ENCODE peak calls at places on chromosome 20, in five cellular contexts. O is mucosa of descending colon, D is epithelial cell of esophagus, J is heart left ventricle, V is activated T-cell treated with anti-CD3 and anti-CD28 coated beads for 48 hours. X is an unnamed sample.

GRCh38 chr20:56440346-56441007 is 27.9 kb upstream of the RTF2 start:
- DNase-seq in O (peak), D (no peak), J (no peak), V (peak), X (no peak)

GRCh38 chr20:45320948-45321595 is 13.0 kb upstream of the MATN4 start:
- DNase-seq in V (no peak), D (no peak), J (no peak), O (no peak), X (no peak)

GRCh38 chr20:49411221-49411925 is 71.1 kb downstream of the KCNB1 start:
- DNase-seq in J (no peak), O (no peak), V (no peak), D (no peak), X (no peak)

GRCh38 chr20:33650753-33651561 is 11.2 kb upstream of the C20orf144 start:
- DNase-seq in V (no peak), O (peak), D (peak), J (no peak), X (no peak)

GRCh38 chr20:20736303-20736702 is 23.9 kb upstream of the RALGAPA2 start:
- DNase-seq in O (no peak), J (no peak), V (no peak), D (no peak), X (no peak)

GRCh38 chr20:63652192-63652980 is 838 bp downstream of the STMN3 start:
- DNase-seq in J (no peak), D (no peak), V (no peak), O (no peak), X (no peak)

GRCh38 chr20:44166008-44166407 is 21.0 kb downstream of the JPH2 start:
- DNase-seq in J (no peak), O (no peak), D (peak), V (no peak), X (no peak)

GRCh38 chr20:44186674-44187053 is 324 bp downstream of the JPH2 start:
- DNase-seq in J (no peak), V (no peak), D (no peak), O (peak), X (no peak)

GRCh38 chr20:51660741-51661608 is 107.2 kb downstream of the ATP9A start:
- DNase-seq in V (no peak), J (no peak), D (peak), O (no peak), X (peak)

GRCh38 chr20:20271277-20271676 is 96.6 kb upstream of the INSM1 start:
- DNase-seq in O (no peak), J (no peak), D (no peak), V (no peak), X (no peak)

GRCh38 chr20:59291740-59292139 is 8.7 kb upstream of the EDN3 start:
- DNase-seq in V (no peak), D (peak), J (no peak), O (peak), X (no peak)

GRCh38 chr20:49446808-49447207 is 35.7 kb downstream of the KCNB1 start:
- DNase-seq in O (peak), V (no peak), J (peak), D (no peak), X (no peak)

GRCh38 chr20:62353289-62354030 is 13.7 kb downstream of the LAMA5 start:
- DNase-seq in V (no peak), J (no peak), D (no peak), O (no peak), X (no peak)

GRCh38 chr20:57092112-57092899 is 174.1 kb downstream of the BMP7 start:
- DNase-seq in O (peak), D (peak), V (peak), J (peak), X (no peak)

GRCh38 chr20:10313215-10313614 is 94.6 kb downstream of the SNAP25 start:
- DNase-seq in J (no peak), V (no peak), O (no peak), D (no peak), X (no peak)

GRCh38 chr20:35648836-35649235 is 15.9 kb downstream of the CPNE1 start:
- DNase-seq in J (no peak), O (no peak), D (no peak), V (no peak), X (no peak)

GRCh38 chr20:1465470-1466210 is 1.0 kb downstream of the NSFL1C start:
- DNase-seq in J (no peak), V (no peak), D (peak), O (no peak), X (no peak)

GRCh38 chr20:41992481-41992880 is 374.3 kb upstream of the CHD6 start:
- DNase-seq in V (no peak), D (no peak), O (no peak), J (no peak), X (no peak)

GRCh38 chr20:40763646-40764295 is 74.7 kb upstream of the MAFB start:
- DNase-seq in O (no peak), J (no peak), V (no peak), D (no peak), X (no peak)

GRCh38 chr20:62120990-62121775 is 1.1 kb upstream of the LSM14B start:
- DNase-seq in D (peak), V (no peak), J (no peak), O (peak), X (peak)

GRCh38 chr20:58703765-58704331 is 11.2 kb downstream of the NPEPL1 start:
- DNase-seq in D (no peak), J (no peak), O (no peak), V (no peak), X (no peak)

GRCh38 chr20:56447227-56447626 is 21.2 kb upstream of the RTF2 start:
- DNase-seq in D (no peak), V (no peak), J (no peak), O (no peak), X (no peak)

GRCh38 chr20:39799366-39799965 is 837.3 kb downstream of the DHX35 start:
- DNase-seq in D (no peak), V (no peak), J (no peak), O (no peak), X (no peak)

GRCh38 chr20:51365670-51366069 is 176.8 kb downstream of the NFATC2 start:
- DNase-seq in O (no peak), D (peak), J (no peak), V (no peak), X (peak)

GRCh38 chr20:16241911-16242310 is 331.3 kb downstream of the KIF16B start:
- DNase-seq in V (no peak), D (peak), O (no peak), J (no peak), X (no peak)

GRCh38 chr20:56943946-56944345 is 314.8 kb downstream of the TFAP2C start:
- DNase-seq in D (no peak), J (no peak), V (no peak), O (no peak), X (no peak)

GRCh38 chr20:49247792-49248191 is 28.6 kb downstream of the DDX27 start:
- DNase-seq in V (no peak), D (no peak), J (no peak), O (no peak), X (no peak)

GRCh38 chr20:62944746-62945145 is 6.8 kb downstream of the GID8 start:
- DNase-seq in J (no peak), O (no peak), D (no peak), V (no peak), X (no peak)

X was measured in AG09309.